ENCODE peak calls at places on chromosomes 2 and 18, in ten cellular contexts. One of them, this sample, is unnamed.

GRCh38 chr2:89784960-89785359 is 1093.5 kb downstream of the RPIA start:
- DNase-seq in effector memory CD4-positive, alpha-beta T cell: no peak
- DNase-seq in upper lobe of right lung: no peak
- DNase-seq in sigmoid colon: no peak
- DNase-seq in aorta: no peak
- DNase-seq in CD8-positive, alpha-beta T cell: no peak
- DNase-seq in MM.1S: no peak
- DNase-seq in testis: no peak
- DNase-seq in mesendoderm: no peak
- DNase-seq in ascending aorta: no peak
- DNase-seq in this sample: no peak

GRCh38 chr2:37421686-37422085 is 77.3 kb downstream of the QPCT start:
- DNase-seq in effector memory CD4-positive, alpha-beta T cell: no peak
- DNase-seq in upper lobe of right lung: no peak
- DNase-seq in sigmoid colon: no peak
- DNase-seq in aorta: no peak
- DNase-seq in CD8-positive, alpha-beta T cell: no peak
- DNase-seq in MM.1S: no peak
- DNase-seq in testis: no peak
- DNase-seq in mesendoderm: no peak
- DNase-seq in ascending aorta: no peak
- DNase-seq in this sample: no peak

GRCh38 chr2:45253151-45253550 is 243.9 kb upstream of the SIX2 start:
- DNase-seq in effector memory CD4-positive, alpha-beta T cell: no peak
- DNase-seq in upper lobe of right lung: no peak
- DNase-seq in sigmoid colon: no peak
- DNase-seq in aorta: no peak
- DNase-seq in CD8-positive, alpha-beta T cell: no peak
- DNase-seq in MM.1S: no peak
- DNase-seq in testis: no peak
- DNase-seq in mesendoderm: no peak
- DNase-seq in ascending aorta: no peak
- DNase-seq in this sample: no peak

GRCh38 chr2:198945496-198945895 is 512.2 kb downstream of the SATB2 start:
- DNase-seq in effector memory CD4-positive, alpha-beta T cell: no peak
- DNase-seq in upper lobe of right lung: no peak
- DNase-seq in sigmoid colon: no peak
- DNase-seq in aorta: no peak
- DNase-seq in CD8-positive, alpha-beta T cell: no peak
- DNase-seq in MM.1S: no peak
- DNase-seq in testis: no peak
- DNase-seq in mesendoderm: peak; percentile 19
- DNase-seq in ascending aorta: no peak
- DNase-seq in this sample: no peak

GRCh38 chr2:231530099-231531085 is at the start of gene NMUR1:
- DNase-seq in effector memory CD4-positive, alpha-beta T cell: peak; percentile 64
- DNase-seq in upper lobe of right lung: peak; percentile 83
- DNase-seq in sigmoid colon: peak; percentile 76
- DNase-seq in aorta: peak; percentile 70
- DNase-seq in CD8-positive, alpha-beta T cell: peak; percentile 48
- DNase-seq in MM.1S: peak; percentile 53
- DNase-seq in testis: peak; percentile 74
- DNase-seq in mesendoderm: peak; percentile 74
- DNase-seq in ascending aorta: peak; percentile 75
- DNase-seq in this sample: peak; percentile 45

GRCh38 chr2:3071645-3072044 is 306.0 kb downstream of the EIPR1 start:
- DNase-seq in effector memory CD4-positive, alpha-beta T cell: no peak
- DNase-seq in upper lobe of right lung: no peak
- DNase-seq in sigmoid colon: no peak
- DNase-seq in aorta: no peak
- DNase-seq in CD8-positive, alpha-beta T cell: no peak
- DNase-seq in MM.1S: no peak
- DNase-seq in testis: no peak
- DNase-seq in mesendoderm: no peak
- DNase-seq in ascending aorta: no peak
- DNase-seq in this sample: no peak

GRCh38 chr2:143205106-143205764 is 76.0 kb downstream of the ARHGAP15 start:
- DNase-seq in effector memory CD4-positive, alpha-beta T cell: no peak
- DNase-seq in upper lobe of right lung: no peak
- DNase-seq in sigmoid colon: no peak
- DNase-seq in aorta: no peak
- DNase-seq in CD8-positive, alpha-beta T cell: no peak
- DNase-seq in MM.1S: peak; percentile 18
- DNase-seq in testis: no peak
- DNase-seq in mesendoderm: no peak
- DNase-seq in ascending aorta: no peak
- DNase-seq in this sample: peak; percentile 24

GRCh38 chr2:205612661-205613060 is 69.6 kb upstream of the NRP2 start:
- DNase-seq in effector memory CD4-positive, alpha-beta T cell: no peak
- DNase-seq in upper lobe of right lung: no peak
- DNase-seq in sigmoid colon: no peak
- DNase-seq in aorta: no peak
- DNase-seq in CD8-positive, alpha-beta T cell: no peak
- DNase-seq in MM.1S: no peak
- DNase-seq in testis: no peak
- DNase-seq in mesendoderm: peak; percentile 41
- DNase-seq in ascending aorta: no peak
- DNase-seq in this sample: no peak

GRCh38 chr18:48163184-48164095 is 233.0 kb upstream of the SMAD2 start:
- DNase-seq in effector memory CD4-positive, alpha-beta T cell: no peak
- DNase-seq in upper lobe of right lung: no peak
- DNase-seq in sigmoid colon: no peak
- DNase-seq in aorta: no peak
- DNase-seq in CD8-positive, alpha-beta T cell: no peak
- DNase-seq in MM.1S: no peak
- DNase-seq in testis: no peak
- DNase-seq in mesendoderm: no peak
- DNase-seq in ascending aorta: peak; percentile 22
- DNase-seq in this sample: no peak

DNA sequence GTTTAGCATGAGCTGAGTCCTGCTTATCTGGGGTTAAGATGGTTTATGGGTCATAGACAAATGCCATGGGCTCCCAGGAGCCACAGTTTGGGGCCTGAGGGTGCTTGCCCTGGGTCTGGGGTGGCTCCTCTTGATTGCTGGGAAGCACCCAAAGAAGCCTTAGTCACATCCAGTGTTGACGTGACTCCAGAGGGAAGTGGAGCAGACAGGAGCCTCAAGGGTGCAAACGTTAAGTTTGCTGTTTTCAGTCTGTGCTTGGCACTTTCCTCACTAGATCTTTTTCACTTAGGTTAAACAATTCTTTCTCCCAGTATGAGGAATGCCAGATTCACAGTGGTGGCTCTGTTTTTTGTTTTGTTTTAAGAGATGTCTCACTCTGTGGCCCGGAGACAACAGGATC is 251.5 kb downstream of the FAM210A start:
- DNase-seq in effector memory CD4-positive, alpha-beta T cell: no peak
- DNase-seq in upper lobe of right lung: no peak
- DNase-seq in sigmoid colon: no peak
- DNase-seq in aorta: peak; percentile 44
- DNase-seq in CD8-positive, alpha-beta T cell: no peak
- DNase-seq in MM.1S: no peak
- DNase-seq in testis: no peak
- DNase-seq in mesendoderm: no peak
- DNase-seq in ascending aorta: peak; percentile 66
- DNase-seq in this sample: no peak
- H3K36me3 ChIP-seq in effector memory CD4-positive, alpha-beta T cell: peaks cover 10% of the 10 kb centered on the region
- H3K36me3 ChIP-seq in upper lobe of right lung: no peaks in the 10 kb centered on the region
- H3K36me3 ChIP-seq in sigmoid colon: no peaks in the 10 kb centered on the region
- H3K36me3 ChIP-seq in aorta: no peaks in the 10 kb centered on the region
- H3K36me3 ChIP-seq in CD8-positive, alpha-beta T cell: no peaks in the 10 kb centered on the region
- H3K36me3 ChIP-seq in MM.1S: no peaks in the 10 kb centered on the region
- H3K36me3 ChIP-seq in testis: no peaks in the 10 kb centered on the region
- H3K36me3 ChIP-seq in mesendoderm: no peaks in the 10 kb centered on the region
- H3K36me3 ChIP-seq in ascending aorta: no peaks in the 10 kb centered on the region
- H3K36me3 ChIP-seq in this sample: peaks cover 4% of the 10 kb centered on the region

GRCh38 chr18:2939317-2939716 is 73.6 kb downstream of the LPIN2 start:
- DNase-seq in effector memory CD4-positive, alpha-beta T cell: no peak
- DNase-seq in upper lobe of right lung: peak; percentile 72
- DNase-seq in sigmoid colon: no peak
- DNase-seq in aorta: no peak
- DNase-seq in CD8-positive, alpha-beta T cell: no peak
- DNase-seq in MM.1S: no peak
- DNase-seq in testis: no peak
- DNase-seq in mesendoderm: no peak
- DNase-seq in ascending aorta: no peak
- DNase-seq in this sample: no peak

GRCh38 chr18:2932247-2933181 is 80.4 kb downstream of the LPIN2 start:
- DNase-seq in effector memory CD4-positive, alpha-beta T cell: no peak
- DNase-seq in upper lobe of right lung: no peak
- DNase-seq in sigmoid colon: no peak
- DNase-seq in aorta: no peak
- DNase-seq in CD8-positive, alpha-beta T cell: no peak
- DNase-seq in MM.1S: peak; percentile 69
- DNase-seq in testis: peak; percentile 62
- DNase-seq in mesendoderm: peak; percentile 57
- DNase-seq in ascending aorta: no peak
- DNase-seq in this sample: peak; percentile 81

GRCh38 chr18:2935438-2936192 is 77.3 kb downstream of the LPIN2 start:
- DNase-seq in effector memory CD4-positive, alpha-beta T cell: no peak
- DNase-seq in upper lobe of right lung: no peak
- DNase-seq in sigmoid colon: no peak
- DNase-seq in aorta: no peak
- DNase-seq in CD8-positive, alpha-beta T cell: no peak
- DNase-seq in MM.1S: no peak
- DNase-seq in testis: no peak
- DNase-seq in mesendoderm: no peak
- DNase-seq in ascending aorta: no peak
- DNase-seq in this sample: no peak

DNA sequence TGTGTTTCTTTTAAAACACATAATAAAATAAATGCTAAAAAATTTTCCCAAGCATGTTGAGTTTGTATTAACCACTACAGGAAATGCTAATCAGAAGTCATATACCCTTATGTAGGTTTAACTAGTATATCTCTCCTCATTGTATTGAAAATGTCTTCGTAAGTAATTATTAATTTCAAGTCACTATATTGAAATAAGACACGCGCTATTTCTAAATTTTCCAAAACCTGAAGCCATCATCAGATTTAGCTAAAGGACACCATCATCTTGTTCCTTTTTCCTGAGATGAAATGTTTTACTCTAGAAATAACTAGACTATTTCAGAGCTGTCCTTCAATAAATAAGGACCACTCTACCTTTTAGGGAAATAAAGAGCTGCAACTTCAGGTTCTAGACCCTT is 78.9 kb downstream of the LPIN2 start:
- DNase-seq in effector memory CD4-positive, alpha-beta T cell: no peak
- DNase-seq in upper lobe of right lung: no peak
- DNase-seq in sigmoid colon: no peak
- DNase-seq in aorta: no peak
- DNase-seq in CD8-positive, alpha-beta T cell: no peak
- DNase-seq in MM.1S: no peak
- DNase-seq in testis: no peak
- DNase-seq in mesendoderm: no peak
- DNase-seq in ascending aorta: no peak
- DNase-seq in this sample: no peak
- H3K36me3 ChIP-seq in effector memory CD4-positive, alpha-beta T cell: peaks cover 78% of the 10 kb centered on the region
- H3K36me3 ChIP-seq in upper lobe of right lung: peaks cover 79% of the 10 kb centered on the region
- H3K36me3 ChIP-seq in sigmoid colon: peaks cover 83% of the 10 kb centered on the region
- H3K36me3 ChIP-seq in aorta: no peaks in the 10 kb centered on the region
- H3K36me3 ChIP-seq in CD8-positive, alpha-beta T cell: peaks cover 29% of the 10 kb centered on the region
- H3K36me3 ChIP-seq in MM.1S: no peaks in the 10 kb centered on the region
- H3K36me3 ChIP-seq in testis: no peaks in the 10 kb centered on the region
- H3K36me3 ChIP-seq in mesendoderm: no peaks in the 10 kb centered on the region
- H3K36me3 ChIP-seq in ascending aorta: peaks cover 33% of the 10 kb centered on the region
- H3K36me3 ChIP-seq in this sample: peaks cover 73% of the 10 kb centered on the region

DNA sequence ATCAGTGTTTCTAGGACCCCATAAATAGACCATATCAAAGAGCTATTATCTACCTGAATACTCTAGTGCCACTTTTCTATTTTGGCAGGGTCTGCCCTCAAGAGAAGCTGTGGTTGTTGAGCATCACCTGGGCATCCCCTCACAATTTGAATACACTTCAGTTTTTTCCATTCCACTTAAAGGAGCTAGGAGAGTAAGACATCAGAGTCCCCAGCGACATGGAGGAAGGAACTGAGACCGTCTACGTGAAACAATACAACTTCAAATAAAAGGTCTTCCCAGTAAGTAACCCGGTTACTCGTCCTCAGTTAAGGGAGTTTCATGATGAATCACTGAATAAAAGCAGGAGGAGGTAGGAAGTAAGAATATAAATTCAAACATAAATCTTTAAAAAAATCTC is 206.7 kb downstream of the AFF3 start:
- DNase-seq in effector memory CD4-positive, alpha-beta T cell: no peak
- DNase-seq in upper lobe of right lung: no peak
- DNase-seq in sigmoid colon: no peak
- DNase-seq in aorta: no peak
- DNase-seq in CD8-positive, alpha-beta T cell: no peak
- DNase-seq in MM.1S: no peak
- DNase-seq in testis: no peak
- DNase-seq in mesendoderm: no peak
- DNase-seq in ascending aorta: no peak
- DNase-seq in this sample: no peak
- H3K36me3 ChIP-seq in effector memory CD4-positive, alpha-beta T cell: no peaks in the 10 kb centered on the region
- H3K36me3 ChIP-seq in upper lobe of right lung: no peaks in the 10 kb centered on the region
- H3K36me3 ChIP-seq in sigmoid colon: no peaks in the 10 kb centered on the region
- H3K36me3 ChIP-seq in aorta: no peaks in the 10 kb centered on the region
- H3K36me3 ChIP-seq in CD8-positive, alpha-beta T cell: no peaks in the 10 kb centered on the region
- H3K36me3 ChIP-seq in MM.1S: no peaks in the 10 kb centered on the region
- H3K36me3 ChIP-seq in testis: no peaks in the 10 kb centered on the region
- H3K36me3 ChIP-seq in mesendoderm: no peaks in the 10 kb centered on the region
- H3K36me3 ChIP-seq in ascending aorta: no peaks in the 10 kb centered on the region
- H3K36me3 ChIP-seq in this sample: peaks cover 61% of the 10 kb centered on the region

GRCh38 chr2:219177594-219178376 is at the start of gene RETREG2:
- DNase-seq in effector memory CD4-positive, alpha-beta T cell: peak; percentile 70
- DNase-seq in upper lobe of right lung: peak; percentile 92
- DNase-seq in sigmoid colon: peak; percentile 94
- DNase-seq in aorta: peak; percentile 91
- DNase-seq in CD8-positive, alpha-beta T cell: peak; percentile 61
- DNase-seq in MM.1S: peak; percentile 92
- DNase-seq in testis: peak; percentile 90
- DNase-seq in mesendoderm: peak; percentile 94
- DNase-seq in ascending aorta: peak; percentile 93
- DNase-seq in this sample: peak; percentile 95

GRCh38 chr2:219180961-219181360 is 2.9 kb downstream of the RETREG2 start:
- DNase-seq in effector memory CD4-positive, alpha-beta T cell: no peak
- DNase-seq in upper lobe of right lung: no peak
- DNase-seq in sigmoid colon: peak; percentile 40
- DNase-seq in aorta: no peak
- DNase-seq in CD8-positive, alpha-beta T cell: no peak
- DNase-seq in MM.1S: no peak
- DNase-seq in testis: peak; percentile 11
- DNase-seq in mesendoderm: no peak
- DNase-seq in ascending aorta: peak; percentile 45
- DNase-seq in this sample: no peak

GRCh38 chr2:219178377-219179175 is 501 bp downstream of the RETREG2 start:
- DNase-seq in effector memory CD4-positive, alpha-beta T cell: no peak
- DNase-seq in upper lobe of right lung: no peak
- DNase-seq in sigmoid colon: peak; percentile 76
- DNase-seq in aorta: peak; percentile 71
- DNase-seq in CD8-positive, alpha-beta T cell: no peak
- DNase-seq in MM.1S: peak; percentile 37
- DNase-seq in testis: peak; percentile 64
- DNase-seq in mesendoderm: peak; percentile 54
- DNase-seq in ascending aorta: peak; percentile 73
- DNase-seq in this sample: peak; percentile 53

GRCh38 chr2:219181531-219181930 is 3.5 kb downstream of the RETREG2 start:
- DNase-seq in effector memory CD4-positive, alpha-beta T cell: no peak
- DNase-seq in upper lobe of right lung: no peak
- DNase-seq in sigmoid colon: peak; percentile 30
- DNase-seq in aorta: no peak
- DNase-seq in CD8-positive, alpha-beta T cell: no peak
- DNase-seq in MM.1S: no peak
- DNase-seq in testis: peak; percentile 6
- DNase-seq in mesendoderm: no peak
- DNase-seq in ascending aorta: peak; percentile 28
- DNase-seq in this sample: no peak

GRCh38 chr2:219179601-219180465 is 1.8 kb downstream of the RETREG2 start:
- DNase-seq in effector memory CD4-positive, alpha-beta T cell: no peak
- DNase-seq in upper lobe of right lung: no peak
- DNase-seq in sigmoid colon: peak; percentile 56
- DNase-seq in aorta: no peak
- DNase-seq in CD8-positive, alpha-beta T cell: no peak
- DNase-seq in MM.1S: no peak
- DNase-seq in testis: peak; percentile 12
- DNase-seq in mesendoderm: no peak
- DNase-seq in ascending aorta: peak; percentile 53
- DNase-seq in this sample: no peak
- H3K36me3 ChIP-seq in effector memory CD4-positive, alpha-beta T cell: peaks cover 43% of the 10 kb centered on the region
- H3K36me3 ChIP-seq in upper lobe of right lung: peaks cover 62% of the 10 kb centered on the region
- H3K36me3 ChIP-seq in sigmoid colon: peaks cover 56% of the 10 kb centered on the region
- H3K36me3 ChIP-seq in aorta: no peaks in the 10 kb centered on the region
- H3K36me3 ChIP-seq in CD8-positive, alpha-beta T cell: peaks cover 43% of the 10 kb centered on the region
- H3K36me3 ChIP-seq in MM.1S: peaks cover 4% of the 10 kb centered on the region
- H3K36me3 ChIP-seq in testis: no peaks in the 10 kb centered on the region
- H3K36me3 ChIP-seq in mesendoderm: peaks cover 5% of the 10 kb centered on the region
- H3K36me3 ChIP-seq in ascending aorta: peaks cover 40% of the 10 kb centered on the region
- H3K36me3 ChIP-seq in this sample: peaks cover 64% of the 10 kb centered on the region

This sample was measured in OCI-LY7.